ENCODE peak calls at places on chromosomes 6 and 20, in four cellular contexts. Y is activated T-cell treated with anti-CD3 and anti-CD28 coated beads, Interleukin-2, amount 50 U/mL, for 1 hour; O is HT1080; N is T-helper 1 cell. I is an unnamed sample.

GRCh38 chr20:1423625-1424106 is 30.8 kb upstream of the FKBP1A start:
- DNase-seq in Y (no peak), O (peak), N (no peak), I (no peak)

GRCh38 chr6:37816599-37817375 is 2.7 kb upstream of the ZFAND3 start:
- DNase-seq in Y (no peak), N (no peak), O (no peak), I (no peak)

GRCh38 chr6:3337521-3338350 is 79.0 kb downstream of the PSMG4 start:
- DNase-seq in N (no peak), O (peak), Y (no peak), I (no peak)

GRCh38 chr6:100078509-100078908 is 84.5 kb upstream of the MCHR2 start:
- DNase-seq in Y (no peak), O (peak), N (no peak), I (no peak)

GRCh38 chr6:13357551-13358075 is 29.3 kb upstream of the TBC1D7 start:
- DNase-seq in N (no peak), Y (no peak), O (peak), I (no peak)

GRCh38 chr6:33706136-33706725 is 5.3 kb downstream of the UQCC2 start:
- DNase-seq in O (no peak), Y (no peak), N (no peak), I (no peak)

GRCh38 chr6:121434037-121434770 is 1.2 kb upstream of the GJA1 start:
- DNase-seq in Y (no peak), N (no peak), O (no peak), I (no peak)

GRCh38 chr6:5292154-5292553 is 30.8 kb downstream of the FARS2 start:
- DNase-seq in Y (no peak), N (no peak), O (no peak), I (no peak)

GRCh38 chr20:50308513-50309279 is 118.1 kb downstream of the CEBPB start:
- DNase-seq in O (peak), Y (no peak), N (no peak), I (no peak)

GRCh38 chr6:18528084-18528743 is 141.1 kb downstream of the RNF144B start:
- DNase-seq in N (no peak), O (peak), Y (no peak), I (no peak)

GRCh38 chr6:164911873-164912580 is 397.4 kb downstream of the C6orf118 start:
- DNase-seq in O (peak), N (no peak), Y (no peak), I (no peak)

GRCh38 chr6:113630738-113631535 is 226.2 kb upstream of the MARCKS start:
- DNase-seq in Y (no peak), N (no peak), O (peak), I (peak)

GRCh38 chr6:136987526-136987925 is 57.2 kb downstream of the IL20RA start:
- DNase-seq in O (no peak), Y (no peak), N (no peak), I (no peak)

I was measured in effector memory CD8-positive, alpha-beta T cell.